ENCODE peak calls at places on chromosomes 13 and 19, in nine cellular contexts. One of them, this sample, is unnamed.

GRCh38 chr19:4347521-4347920 is 4.2 kb downstream of the MPND start:
- DNase-seq in thoracic aorta: no peak
- DNase-seq in right lobe of liver: no peak
- DNase-seq in pancreas: no peak
- DNase-seq in stomach: no peak
- DNase-seq in body of pancreas: no peak
- DNase-seq in CD8-positive, alpha-beta memory T cell: no peak
- DNase-seq in Peyer's patch: no peak
- DNase-seq in effector memory CD4-positive, alpha-beta T cell: no peak
- DNase-seq in this sample: no peak

GRCh38 chr13:20960663-20961309 is 58.2 kb upstream of the XPO4 start:
- DNase-seq in pancreas: no peak
- DNase-seq in effector memory CD4-positive, alpha-beta T cell: no peak
- DNase-seq in body of pancreas: no peak
- DNase-seq in Peyer's patch: no peak
- DNase-seq in CD8-positive, alpha-beta memory T cell: no peak
- DNase-seq in right lobe of liver: peak; percentile 61
- DNase-seq in stomach: no peak
- DNase-seq in thoracic aorta: no peak
- DNase-seq in this sample: no peak

GRCh38 chr19:42166336-42166735 is 34.1 kb upstream of the POU2F2 start:
- DNase-seq in CD8-positive, alpha-beta memory T cell: no peak
- DNase-seq in Peyer's patch: no peak
- DNase-seq in right lobe of liver: no peak
- DNase-seq in effector memory CD4-positive, alpha-beta T cell: no peak
- DNase-seq in stomach: no peak
- DNase-seq in thoracic aorta: no peak
- DNase-seq in pancreas: no peak
- DNase-seq in body of pancreas: no peak
- DNase-seq in this sample: no peak

GRCh38 chr19:19040417-19040816 is 7.0 kb downstream of the ARMC6 start:
- DNase-seq in thoracic aorta: peak; percentile 27
- DNase-seq in CD8-positive, alpha-beta memory T cell: no peak
- DNase-seq in stomach: peak; percentile 85
- DNase-seq in effector memory CD4-positive, alpha-beta T cell: no peak
- DNase-seq in right lobe of liver: peak; percentile 50
- DNase-seq in pancreas: peak; percentile 82
- DNase-seq in Peyer's patch: no peak
- DNase-seq in body of pancreas: peak; percentile 80
- DNase-seq in this sample: no peak

GRCh38 chr19:28010656-28011055 is 1202.3 kb downstream of the UQCRFS1 start:
- DNase-seq in body of pancreas: no peak
- DNase-seq in Peyer's patch: no peak
- DNase-seq in CD8-positive, alpha-beta memory T cell: no peak
- DNase-seq in stomach: peak; percentile 67
- DNase-seq in pancreas: no peak
- DNase-seq in effector memory CD4-positive, alpha-beta T cell: no peak
- DNase-seq in right lobe of liver: no peak
- DNase-seq in thoracic aorta: no peak
- DNase-seq in this sample: no peak

GRCh38 chr19:47518139-47518538 is 3.3 kb upstream of the NAPA start:
- DNase-seq in effector memory CD4-positive, alpha-beta T cell: peak; percentile 28
- DNase-seq in Peyer's patch: peak; percentile 55
- DNase-seq in pancreas: no peak
- DNase-seq in CD8-positive, alpha-beta memory T cell: peak; percentile 72
- DNase-seq in stomach: no peak
- DNase-seq in right lobe of liver: no peak
- DNase-seq in body of pancreas: no peak
- DNase-seq in thoracic aorta: no peak
- DNase-seq in this sample: no peak

GRCh38 chr13:29993716-29994488 is 143.5 kb upstream of the UBL3 start:
- DNase-seq in pancreas: no peak
- DNase-seq in CD8-positive, alpha-beta memory T cell: no peak
- DNase-seq in thoracic aorta: no peak
- DNase-seq in effector memory CD4-positive, alpha-beta T cell: no peak
- DNase-seq in stomach: no peak
- DNase-seq in right lobe of liver: no peak
- DNase-seq in Peyer's patch: no peak
- DNase-seq in body of pancreas: no peak
- DNase-seq in this sample: no peak

GRCh38 chr13:67238277-67238859 is 8.2 kb upstream of the PCDH9 start:
- DNase-seq in body of pancreas: no peak
- DNase-seq in right lobe of liver: no peak
- DNase-seq in CD8-positive, alpha-beta memory T cell: no peak
- DNase-seq in thoracic aorta: no peak
- DNase-seq in Peyer's patch: no peak
- DNase-seq in pancreas: no peak
- DNase-seq in stomach: no peak
- DNase-seq in effector memory CD4-positive, alpha-beta T cell: no peak
- DNase-seq in this sample: no peak

GRCh38 chr19:34677386-34678084 is at the start of gene ZNF302:
- DNase-seq in right lobe of liver: peak; percentile 97
- DNase-seq in effector memory CD4-positive, alpha-beta T cell: peak; percentile 88
- DNase-seq in Peyer's patch: peak; percentile 95
- DNase-seq in CD8-positive, alpha-beta memory T cell: peak; percentile 92
- DNase-seq in pancreas: peak; percentile 95
- DNase-seq in body of pancreas: peak; percentile 96
- DNase-seq in thoracic aorta: peak; percentile 91
- DNase-seq in stomach: peak; percentile 96
- DNase-seq in this sample: peak; percentile 89

GRCh38 chr13:81487151-81487550 is 1146.2 kb upstream of the SPRY2 start:
- DNase-seq in Peyer's patch: no peak
- DNase-seq in CD8-positive, alpha-beta memory T cell: no peak
- DNase-seq in thoracic aorta: no peak
- DNase-seq in stomach: no peak
- DNase-seq in pancreas: no peak
- DNase-seq in effector memory CD4-positive, alpha-beta T cell: no peak
- DNase-seq in body of pancreas: peak; percentile 13
- DNase-seq in right lobe of liver: no peak
- DNase-seq in this sample: peak; percentile 45

GRCh38 chr19:38245826-38246498 is 10.2 kb downstream of the PPP1R14A start:
- DNase-seq in right lobe of liver: no peak
- DNase-seq in body of pancreas: no peak
- DNase-seq in thoracic aorta: peak; percentile 62
- DNase-seq in Peyer's patch: no peak
- DNase-seq in effector memory CD4-positive, alpha-beta T cell: no peak
- DNase-seq in CD8-positive, alpha-beta memory T cell: no peak
- DNase-seq in pancreas: no peak
- DNase-seq in stomach: no peak
- DNase-seq in this sample: no peak

DNA sequence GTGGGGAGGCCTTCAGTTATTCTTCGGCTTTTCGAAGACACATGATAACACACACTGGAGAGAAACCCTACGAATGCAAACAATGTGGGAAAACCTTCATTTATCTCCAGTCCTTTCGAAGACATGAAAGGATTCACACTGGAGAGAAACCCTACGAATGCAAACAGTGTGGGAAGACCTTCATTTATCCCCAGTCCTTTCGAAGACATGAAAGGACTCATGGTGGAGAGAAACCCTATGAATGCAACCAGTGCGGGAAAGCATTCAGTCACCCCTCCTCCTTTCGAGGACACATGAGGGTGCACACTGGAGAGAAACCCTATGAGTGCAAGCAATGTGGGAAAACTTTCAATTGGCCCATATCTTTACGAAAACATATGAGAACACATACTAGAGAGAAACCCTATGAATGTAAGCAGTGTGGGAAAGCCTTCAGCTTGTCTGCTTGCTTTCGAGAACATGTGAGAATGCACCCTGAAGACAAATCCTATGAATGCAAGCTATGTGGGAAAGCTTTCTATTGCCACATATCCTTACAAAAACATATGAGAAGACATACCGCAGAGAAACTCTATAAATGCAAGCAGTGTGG is 11.8 kb downstream of the ZNF555 start:
- DNase-seq in pancreas: no peak
- DNase-seq in body of pancreas: no peak
- DNase-seq in effector memory CD4-positive, alpha-beta T cell: no peak
- DNase-seq in stomach: no peak
- DNase-seq in right lobe of liver: no peak
- DNase-seq in Peyer's patch: no peak
- DNase-seq in thoracic aorta: no peak
- DNase-seq in CD8-positive, alpha-beta memory T cell: no peak
- DNase-seq in this sample: no peak
- H3K4me3 ChIP-seq in pancreas: no peak overlapping the region
- H3K4me3 ChIP-seq in body of pancreas: no peak overlapping the region
- H3K4me3 ChIP-seq in effector memory CD4-positive, alpha-beta T cell: no peak overlapping the region
- H3K4me3 ChIP-seq in stomach: no peak overlapping the region
- H3K4me3 ChIP-seq in right lobe of liver: no peak overlapping the region
- H3K4me3 ChIP-seq in Peyer's patch: no peak overlapping the region
- H3K4me3 ChIP-seq in thoracic aorta: no peak overlapping the region
- H3K4me3 ChIP-seq in CD8-positive, alpha-beta memory T cell: no peak overlapping the region
- H3K4me3 ChIP-seq in this sample: no peak overlapping the region

DNA sequence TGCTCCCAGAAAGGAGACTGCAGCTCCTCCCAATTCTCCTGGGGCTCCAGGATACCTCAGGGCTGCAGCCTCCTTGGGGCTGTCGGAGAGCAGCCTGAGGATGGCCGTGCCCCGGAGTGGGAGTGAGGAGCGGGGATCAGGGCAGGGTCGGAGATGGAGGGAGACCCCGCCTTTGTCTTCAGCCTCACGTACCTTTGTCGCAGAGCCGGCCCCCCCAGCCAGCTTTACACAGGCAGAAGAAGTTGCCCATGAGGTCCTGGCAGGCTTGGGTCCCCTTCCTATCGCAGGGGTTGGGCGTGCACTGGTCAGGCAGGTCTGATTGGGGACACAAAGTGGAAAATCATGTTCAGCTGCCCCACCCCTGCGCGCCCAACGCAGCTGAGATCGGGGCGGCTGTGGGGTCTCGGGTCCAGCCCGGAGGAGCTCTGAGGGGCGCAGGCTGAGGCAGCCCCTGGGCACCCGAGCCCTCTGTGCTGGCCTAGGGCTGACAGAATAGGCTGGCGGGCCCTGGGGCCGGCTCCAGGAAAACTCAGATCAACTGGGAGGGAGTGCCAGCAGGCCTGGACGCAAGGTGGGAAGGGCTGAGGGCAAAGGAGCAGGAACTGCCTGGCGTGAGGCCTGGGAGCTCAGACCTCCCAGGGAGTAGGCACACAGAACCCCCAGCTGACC is 24.2 kb downstream of the GAS6 start:
- DNase-seq in body of pancreas: peak; percentile 50
- DNase-seq in CD8-positive, alpha-beta memory T cell: no peak
- DNase-seq in thoracic aorta: no peak
- DNase-seq in right lobe of liver: peak; percentile 82
- DNase-seq in pancreas: peak; percentile 73
- DNase-seq in Peyer's patch: no peak
- DNase-seq in effector memory CD4-positive, alpha-beta T cell: no peak
- DNase-seq in stomach: peak; percentile 81
- DNase-seq in this sample: no peak
- H3K4me1 ChIP-seq in body of pancreas: peaks cover 47% of the 10 kb centered on the region
- H3K4me1 ChIP-seq in CD8-positive, alpha-beta memory T cell: peaks cover 26% of the 10 kb centered on the region
- H3K4me1 ChIP-seq in thoracic aorta: peaks cover 46% of the 10 kb centered on the region
- H3K4me1 ChIP-seq in right lobe of liver: peaks cover 40% of the 10 kb centered on the region
- H3K4me1 ChIP-seq in pancreas: peaks cover 21% of the 10 kb centered on the region
- H3K4me1 ChIP-seq in Peyer's patch: no peaks in the 10 kb centered on the region
- H3K4me1 ChIP-seq in effector memory CD4-positive, alpha-beta T cell: peaks cover 11% of the 10 kb centered on the region
- H3K4me1 ChIP-seq in stomach: peaks cover 42% of the 10 kb centered on the region
- H3K4me1 ChIP-seq in this sample: peaks cover 12% of the 10 kb centered on the region

DNA sequence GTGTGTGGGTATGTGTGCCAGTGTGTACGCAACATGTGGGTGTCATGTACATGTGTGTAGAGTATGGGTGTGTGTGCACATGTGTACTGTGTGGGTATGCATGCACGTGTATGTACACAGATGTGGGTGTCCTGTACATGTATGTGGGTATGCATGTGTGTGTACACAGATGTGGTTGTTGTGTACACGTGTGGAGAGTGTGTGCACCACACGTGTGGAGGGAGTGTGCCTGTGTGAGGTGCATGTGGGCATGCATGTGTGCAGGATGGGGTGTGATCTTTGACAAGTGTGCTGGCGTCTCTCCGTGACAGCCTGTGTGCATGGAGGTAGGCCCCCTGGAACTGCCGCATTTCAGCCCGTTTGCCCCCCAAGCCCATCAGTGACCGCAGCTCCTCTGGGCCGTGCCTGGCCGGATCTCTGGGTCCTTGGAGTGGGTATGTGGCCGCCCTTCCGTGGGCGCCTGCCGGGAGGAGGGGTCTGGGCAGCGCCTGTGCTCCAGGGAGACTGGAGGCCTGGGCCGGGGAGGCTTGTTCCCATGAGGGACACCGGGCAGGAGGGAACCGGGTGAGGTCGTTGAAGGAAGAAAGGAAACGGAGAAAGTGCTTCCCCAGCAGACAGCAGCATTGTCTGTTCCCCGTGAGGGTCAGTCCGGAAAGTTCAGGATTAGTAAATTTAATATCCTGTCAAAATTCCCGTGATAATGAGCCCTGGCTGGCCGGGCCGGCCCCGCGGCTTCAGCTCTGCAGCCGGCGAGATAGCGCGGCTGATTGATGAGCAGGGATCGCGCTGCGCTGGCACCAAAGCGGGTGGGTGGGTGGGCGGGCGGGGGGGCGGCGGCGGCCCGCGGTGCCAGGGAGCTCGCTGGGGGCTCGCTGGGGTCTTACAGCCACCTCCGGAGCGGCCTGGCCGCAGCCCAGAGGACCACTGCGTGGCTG is 91.1 kb upstream of the SOX1 start:
- DNase-seq in right lobe of liver: no peak
- DNase-seq in thoracic aorta: no peak
- DNase-seq in pancreas: no peak
- DNase-seq in effector memory CD4-positive, alpha-beta T cell: no peak
- DNase-seq in CD8-positive, alpha-beta memory T cell: no peak
- DNase-seq in body of pancreas: no peak
- DNase-seq in Peyer's patch: no peak
- DNase-seq in stomach: no peak
- DNase-seq in this sample: no peak
- H3K9me3 ChIP-seq in right lobe of liver: no peaks in the 10 kb centered on the region
- H3K9me3 ChIP-seq in thoracic aorta: no peaks in the 10 kb centered on the region
- H3K9me3 ChIP-seq in pancreas: no peaks in the 10 kb centered on the region
- H3K9me3 ChIP-seq in effector memory CD4-positive, alpha-beta T cell: no peaks in the 10 kb centered on the region
- H3K9me3 ChIP-seq in CD8-positive, alpha-beta memory T cell: no peaks in the 10 kb centered on the region
- H3K9me3 ChIP-seq in body of pancreas: no peaks in the 10 kb centered on the region
- H3K9me3 ChIP-seq in Peyer's patch: no peaks in the 10 kb centered on the region
- H3K9me3 ChIP-seq in stomach: peaks cover 10% of the 10 kb centered on the region
- H3K9me3 ChIP-seq in this sample: no peaks in the 10 kb centered on the region

DNA sequence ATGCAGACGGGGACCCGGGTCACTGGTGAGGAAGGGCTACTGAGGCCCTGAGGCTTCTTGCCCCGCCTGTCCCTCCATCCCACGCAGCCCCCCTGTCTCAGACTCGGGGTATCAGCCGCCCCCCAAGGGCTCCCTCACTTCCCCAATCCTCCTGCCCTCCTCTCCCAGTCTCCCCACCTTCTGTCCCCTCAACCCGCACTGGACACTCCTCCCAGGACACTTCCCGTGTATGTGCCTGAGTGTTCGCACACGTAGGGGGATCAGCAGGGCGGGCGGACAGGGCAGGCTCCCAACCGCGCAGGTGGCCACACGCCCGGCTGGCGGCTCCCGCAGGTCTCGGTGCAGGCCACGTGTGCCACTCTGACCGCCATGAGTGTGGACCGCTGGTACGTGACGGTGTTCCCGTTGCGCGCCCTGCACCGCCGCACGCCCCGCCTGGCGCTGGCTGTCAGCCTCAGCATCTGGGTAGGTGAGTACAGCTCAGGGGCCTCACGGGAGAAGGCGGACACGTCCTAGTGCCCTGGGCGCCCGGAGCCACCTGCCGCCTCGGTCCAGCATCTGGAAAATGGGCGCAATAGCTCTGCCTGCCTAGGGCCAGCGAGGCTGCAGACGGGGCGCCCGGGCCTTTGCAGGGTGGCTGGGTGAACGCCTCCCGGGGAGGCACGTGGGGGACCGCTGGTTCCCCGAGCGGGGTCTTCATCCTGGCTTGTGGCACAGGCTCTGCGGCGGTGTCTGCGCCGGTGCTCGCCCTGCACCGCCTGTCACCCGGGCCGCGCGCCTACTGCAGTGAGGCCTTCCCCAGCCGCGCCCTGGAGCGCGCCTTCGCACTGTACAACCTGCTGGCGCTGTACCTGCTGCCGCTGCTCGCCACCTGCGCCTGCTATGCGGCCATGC is 2.3 kb downstream of the KISS1R start:
- DNase-seq in Peyer's patch: peak; percentile 61
- DNase-seq in right lobe of liver: no peak
- DNase-seq in stomach: no peak
- DNase-seq in body of pancreas: no peak
- DNase-seq in effector memory CD4-positive, alpha-beta T cell: no peak
- DNase-seq in pancreas: peak; percentile 48
- DNase-seq in CD8-positive, alpha-beta memory T cell: peak; percentile 69
- DNase-seq in thoracic aorta: no peak
- DNase-seq in this sample: no peak
- H3K4me3 ChIP-seq in Peyer's patch: peak overlapping the region; percentile 29
- H3K4me3 ChIP-seq in right lobe of liver: no peak overlapping the region
- H3K4me3 ChIP-seq in stomach: peak overlapping the region; percentile 42
- H3K4me3 ChIP-seq in body of pancreas: no peak overlapping the region
- H3K4me3 ChIP-seq in effector memory CD4-positive, alpha-beta T cell: peak overlapping the region; percentile 45
- H3K4me3 ChIP-seq in pancreas: no peak overlapping the region
- H3K4me3 ChIP-seq in CD8-positive, alpha-beta memory T cell: peak overlapping the region; percentile 45
- H3K4me3 ChIP-seq in thoracic aorta: peak overlapping the region; percentile 47
- H3K4me3 ChIP-seq in this sample: peak overlapping the region; percentile 13